ENCODE peak calls at places on chromosomes 7 and 10, in five cellular contexts. I is astrocyte of the spinal cord, X is heart right ventricle, B is BE2C, J is choroid plexus epithelial cell. Y is an unnamed sample.

GRCh38 chr10:86401588-86402282 is 35.1 kb upstream of the GRID1 start:
- DNase-seq in B (no peak), X (no peak), I (no peak), J (peak; percentile 37), Y (no peak)

GRCh38 chr10:3323865-3324498 is 151.4 kb upstream of the PITRM1 start:
- DNase-seq in X (no peak), B (no peak), J (no peak), I (no peak), Y (peak; percentile 63)

GRCh38 chr7:150323682-150324365 is 479 bp upstream of the ACTR3C start:
- DNase-seq in J (peak; percentile 17), X (no peak), B (no peak), I (no peak), Y (peak; percentile 32)

GRCh38 chr7:106824458-106824857 is 40.6 kb upstream of the PIK3CG start:
- DNase-seq in I (peak; percentile 29), B (no peak), X (no peak), J (no peak), Y (peak; percentile 56)

GRCh38 chr10:42972946-42973345 is 103.9 kb upstream of the RET start:
- DNase-seq in J (no peak), I (no peak), B (no peak), X (no peak), Y (no peak)

GRCh38 chr7:19747740-19748339 is 25.6 kb downstream of the TMEM196 start:
- DNase-seq in X (no peak), J (peak; percentile 58), B (no peak), I (peak; percentile 59), Y (peak; percentile 44)

GRCh38 chr7:919924-920341 is 34.5 kb downstream of the ADAP1 start:
- DNase-seq in J (no peak), X (no peak), I (no peak), B (no peak), Y (no peak)

GRCh38 chr10:132899751-132900065 is 42.7 kb downstream of the CFAP46 start:
- DNase-seq in I (no peak), X (no peak), B (no peak), J (no peak), Y (no peak)

GRCh38 chr10:132711618-132712051 is 74.3 kb downstream of the NKX6-2 start:
- DNase-seq in B (peak; percentile 2), I (no peak), J (no peak), X (peak; percentile 9), Y (peak; percentile 6)

GRCh38 chr7:44157116-44158059 is 16.3 kb upstream of the MYL7 start:
- DNase-seq in B (no peak), J (no peak), X (no peak), I (no peak), Y (no peak)

GRCh38 chr7:95298091-95298490 is 26.2 kb downstream of the PON1 start:
- DNase-seq in X (no peak), B (no peak), I (no peak), J (no peak), Y (no peak)

GRCh38 chr7:79787623-79788022 is 334.2 kb upstream of the MAGI2 start:
- DNase-seq in I (peak; percentile 29), B (no peak), J (peak; percentile 40), X (no peak), Y (no peak)

GRCh38 chr10:19702215-19702614 is 114.0 kb upstream of the PLXDC2 start:
- DNase-seq in X (no peak), B (no peak), I (peak; percentile 69), J (peak; percentile 73), Y (peak; percentile 73)

GRCh38 chr7:5231811-5232484 is 41.9 kb downstream of the WIPI2 start:
- DNase-seq in I (no peak), J (no peak), X (no peak), B (no peak), Y (no peak)

GRCh38 chr7:22730921-22731654 is 4.1 kb downstream of the IL6 start:
- DNase-seq in X (no peak), I (peak; percentile 89), J (peak; percentile 61), B (no peak), Y (peak; percentile 82)

GRCh38 chr7:12401538-12402364 is 1.9 kb downstream of the VWDE start:
- DNase-seq in I (no peak), X (no peak), J (no peak), B (no peak), Y (no peak)

GRCh38 chr10:22803201-22803895 is 89.0 kb upstream of the PIP4K2A start:
- DNase-seq in X (no peak), B (no peak), I (peak; percentile 67), J (peak; percentile 66), Y (peak; percentile 37)

GRCh38 chr7:12111461-12112405 is 99.4 kb upstream of the TMEM106B start:
- DNase-seq in B (peak; percentile 91), X (no peak), J (peak; percentile 14), I (peak; percentile 39), Y (peak; percentile 47)

GRCh38 chr7:84159435-84159834 is 35.2 kb downstream of the SEMA3A start:
- DNase-seq in I (no peak), B (no peak), J (no peak), X (no peak), Y (no peak)

GRCh38 chr10:88152720-88153119 is 289.3 kb downstream of the PTEN start:
- DNase-seq in I (peak; percentile 86), J (peak; percentile 93), X (no peak), B (peak; percentile 85), Y (peak; percentile 100)

GRCh38 chr10:57898231-57898630 is 369.5 kb downstream of the IPMK start:
- DNase-seq in X (no peak), J (no peak), B (no peak), I (no peak), Y (peak; percentile 53)

GRCh38 chr7:30751696-30752273 is at the start of gene INMT:
- DNase-seq in I (no peak), J (no peak), X (no peak), B (no peak), Y (no peak)

GRCh38 chr7:51300762-51301674 is 15.6 kb downstream of the COBL start:
- DNase-seq in I (no peak), B (no peak), J (no peak), X (no peak), Y (no peak)

GRCh38 chr7:149228831-149229471 is 10.5 kb upstream of the ZNF212 start:
- DNase-seq in I (no peak), B (no peak), J (peak; percentile 7), X (no peak), Y (no peak)

GRCh38 chr7:5408777-5409176 is 14.9 kb downstream of the TNRC18 start:
- DNase-seq in X (no peak), B (no peak), I (peak; percentile 63), J (peak; percentile 62), Y (peak; percentile 80)

GRCh38 chr7:138935438-138936079 is 45.6 kb downstream of the KIAA1549 start:
- DNase-seq in J (peak; percentile 77), I (peak; percentile 80), X (no peak), B (peak; percentile 87), Y (peak; percentile 88)

GRCh38 chr7:63899691-63900393 is 98.8 kb upstream of the ZNF722 start:
- DNase-seq in I (no peak), J (no peak), X (peak; percentile 84), B (peak; percentile 51), Y (no peak)

GRCh38 chr10:43140414-43140813 is 2.2 kb downstream of the CSGALNACT2 start:
- DNase-seq in B (no peak), I (peak; percentile 89), J (peak; percentile 95), X (no peak), Y (peak; percentile 99)

GRCh38 chr7:28808786-28809533 is 149.2 kb downstream of the TRIL start:
- DNase-seq in J (peak; percentile 26), I (no peak), X (peak; percentile 30), B (no peak), Y (peak; percentile 69)

GRCh38 chr10:8033812-8034665 is 20.4 kb upstream of the GATA3 start:
- DNase-seq in B (no peak), J (no peak), X (no peak), I (no peak), Y (no peak)

GRCh38 chr7:32761451-32762320 is 129.9 kb downstream of the KBTBD2 start:
- DNase-seq in J (peak; percentile 8), X (peak; percentile 18), B (peak; percentile 13), I (no peak), Y (no peak)

GRCh38 chr7:32762321-32762669 is 129.3 kb downstream of the KBTBD2 start:
- DNase-seq in X (no peak), I (no peak), J (no peak), B (no peak), Y (no peak)

GRCh38 chr7:32765185-32765584 is 126.4 kb downstream of the KBTBD2 start:
- DNase-seq in I (no peak), B (no peak), X (no peak), J (no peak), Y (no peak)

DNA sequence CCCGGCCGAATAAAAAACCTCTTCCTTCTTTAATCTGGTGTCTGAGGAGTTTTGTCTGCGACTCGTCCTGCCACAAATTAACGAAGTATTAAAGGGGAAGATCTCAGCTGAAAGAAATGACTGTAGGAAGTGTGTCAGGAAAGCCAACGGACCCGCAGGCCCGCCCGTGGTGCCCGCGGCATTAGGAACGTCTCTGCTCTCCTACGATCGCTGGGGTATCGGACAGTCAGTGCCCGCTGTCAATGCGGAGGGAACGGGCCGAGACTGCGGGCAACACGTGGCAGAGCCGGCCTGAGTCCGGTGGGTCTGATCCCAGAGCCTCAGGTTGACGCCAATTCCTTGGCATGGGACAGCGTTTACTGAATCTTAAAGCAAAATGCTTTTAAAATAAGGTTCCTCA is 128.7 kb downstream of the KBTBD2 start:
- DNase-seq in X (no peak), B (no peak), I (no peak), J (no peak), Y (no peak)
- H3K4me3 ChIP-seq in X (no peak overlapping the region), B (no peak overlapping the region), I (no peak overlapping the region), J (peak overlapping the region; percentile 47), Y (no peak overlapping the region)

GRCh38 chr10:6399879-6400278 is 180.2 kb downstream of the PRKCQ start:
- DNase-seq in B (no peak), X (no peak), J (no peak), I (no peak), Y (no peak)
- H3K4me3 ChIP-seq in B (no peak overlapping the region), X (no peak overlapping the region), J (no peak overlapping the region), I (no peak overlapping the region), Y (no peak overlapping the region)

DNA sequence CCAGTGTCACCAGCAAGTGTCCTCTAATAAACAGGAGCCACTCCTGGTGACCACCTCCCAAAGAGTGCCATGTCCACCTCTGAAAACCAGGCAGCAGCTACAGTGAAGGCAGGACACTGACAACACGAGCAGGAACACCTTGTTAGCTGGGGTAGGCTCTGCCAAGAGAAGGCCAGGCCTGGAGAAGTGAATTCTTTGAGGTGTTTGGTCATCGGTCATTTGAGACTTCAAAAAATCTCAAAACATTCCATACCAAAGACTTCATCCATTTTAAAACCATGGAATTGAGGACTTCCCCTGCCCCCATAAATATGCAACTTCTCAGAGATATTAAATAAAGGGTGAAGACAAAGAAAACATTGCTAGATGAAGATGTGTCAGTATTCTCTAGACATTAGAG is 28.3 kb upstream of the OPALIN start:
- DNase-seq in J (peak; percentile 7), B (no peak), I (no peak), X (no peak), Y (no peak)
- H3K4me3 ChIP-seq in J (no peak overlapping the region), B (no peak overlapping the region), I (no peak overlapping the region), X (no peak overlapping the region), Y (no peak overlapping the region)

GRCh38 chr10:36476399-36476798 is 649.0 kb upstream of the ANKRD30A start:
- DNase-seq in I (no peak), X (no peak), B (no peak), J (peak; percentile 60), Y (no peak)

GRCh38 chr10:36474456-36474855 is 650.9 kb upstream of the ANKRD30A start:
- DNase-seq in B (no peak), X (no peak), J (no peak), I (no peak), Y (no peak)

GRCh38 chr10:36475746-36476145 is 649.7 kb upstream of the ANKRD30A start:
- DNase-seq in I (no peak), J (no peak), B (no peak), X (no peak), Y (peak; percentile 57)

GRCh38 chr10:36469585-36469984 is 655.8 kb upstream of the ANKRD30A start:
- DNase-seq in X (no peak), I (peak; percentile 60), B (no peak), J (peak; percentile 55), Y (peak; percentile 88)

GRCh38 chr10:36473122-36473521 is 652.3 kb upstream of the ANKRD30A start:
- DNase-seq in X (no peak), B (no peak), I (no peak), J (no peak), Y (no peak)
- H3K4me3 ChIP-seq in X (no peak overlapping the region), B (no peak overlapping the region), I (no peak overlapping the region), J (no peak overlapping the region), Y (no peak overlapping the region)

Y was measured in bronchial epithelial cell.